ENCODE peak calls at places on chromosomes 5 and 9, in six cellular contexts. P, D, V, H, G and B are unnamed samples.
A peak's percentile ranks its signal among the peaks of the same experiment; 100 is the strongest.

GRCh38 chr5:14380712-14381111 is 200.9 kb upstream of the OTULINL start:
- DNase-seq in P (no peak), D (no peak), V (no peak), H (no peak), G (no peak), B (no peak)

GRCh38 chr5:54309751-54310432 is 481 bp downstream of the ARL15 start:
- DNase-seq in P (peak; percentile 72), D (peak; percentile 9), V (peak; percentile 58), H (peak; percentile 5), G (peak; percentile 30), B (no peak)

GRCh38 chr5:7529880-7530279 is 133.9 kb downstream of the ADCY2 start:
- DNase-seq in P (no peak), D (no peak), V (no peak), H (no peak), G (no peak), B (no peak)

GRCh38 chr5:109922396-109922995 is 232.8 kb downstream of the MAN2A1 start:
- DNase-seq in P (no peak), D (no peak), V (no peak), H (no peak), G (no peak), B (no peak)

GRCh38 chr9:137311971-137312851 is 10.1 kb upstream of the NRARP start:
- DNase-seq in P (peak; percentile 68), D (no peak), V (no peak), H (no peak), G (no peak), B (no peak)

GRCh38 chr9:126357074-126357473 is 30.4 kb downstream of the MVB12B start:
- DNase-seq in P (no peak), D (no peak), V (no peak), H (no peak), G (no peak), B (no peak)

GRCh38 chr9:6931913-6932312 is 174.1 kb downstream of the KDM4C start:
- DNase-seq in P (no peak), D (no peak), V (no peak), H (no peak), G (peak; percentile 46), B (peak; percentile 22)

GRCh38 chr9:92406506-92406905 is 2.1 kb upstream of the OGN start:
- DNase-seq in P (no peak), D (no peak), V (no peak), H (no peak), G (no peak), B (no peak)

GRCh38 chr5:67610191-67610912 is 413.8 kb upstream of the CD180 start:
- DNase-seq in P (no peak), D (no peak), V (no peak), H (no peak), G (no peak), B (no peak)

GRCh38 chr5:18968966-18969365 is 1019.0 kb downstream of the CDH18 start:
- DNase-seq in P (no peak), D (no peak), V (no peak), H (no peak), G (no peak), B (no peak)

GRCh38 chr5:115329475-115329874 is 33.0 kb upstream of the CCDC112 start:
- DNase-seq in P (no peak), D (no peak), V (no peak), H (no peak), G (no peak), B (no peak)

GRCh38 chr9:87420884-87421283 is 76.8 kb upstream of the DAPK1 start:
- DNase-seq in P (no peak), D (no peak), V (no peak), H (no peak), G (no peak), B (no peak)

GRCh38 chr9:109975574-109976327 is 195.8 kb downstream of the PALM2AKAP2 start:
- DNase-seq in P (no peak), D (no peak), V (no peak), H (no peak), G (no peak), B (no peak)

GRCh38 chr9:19160085-19160484 is 32.8 kb upstream of the PLIN2 start:
- DNase-seq in P (no peak), D (no peak), V (no peak), H (no peak), G (no peak), B (no peak)

GRCh38 chr5:53335115-53335514 is 145.3 kb upstream of the FST start:
- DNase-seq in P (no peak), D (no peak), V (no peak), H (no peak), G (no peak), B (no peak)

GRCh38 chr5:143229896-143230675 is 173.4 kb downstream of the NR3C1 start:
- DNase-seq in P (no peak), D (no peak), V (no peak), H (no peak), G (peak; percentile 29), B (no peak)

GRCh38 chr9:108525214-108525613 is 330.6 kb downstream of the ACTL7B start:
- DNase-seq in P (no peak), D (no peak), V (no peak), H (no peak), G (no peak), B (peak; percentile 80)

GRCh38 chr9:84216151-84216550 is 124.4 kb downstream of the SLC28A3 start:
- DNase-seq in P (no peak), D (no peak), V (no peak), H (no peak), G (no peak), B (no peak)

GRCh38 chr5:140785905-140786686 is at the start of gene PCDHA1:
- DNase-seq in P (no peak), D (no peak), V (no peak), H (no peak), G (no peak), B (no peak)

GRCh38 chr5:59164041-59164830 is 581.4 kb downstream of the RAB3C start:
- DNase-seq in P (no peak), D (no peak), V (no peak), H (no peak), G (no peak), B (peak; percentile 58)

GRCh38 chr9:134606951-134607733 is 34.5 kb upstream of the COL5A1 start:
- DNase-seq in P (no peak), D (no peak), V (no peak), H (no peak), G (no peak), B (peak; percentile 46)

GRCh38 chr9:14218253-14218652 is 95.7 kb downstream of the NFIB start:
- DNase-seq in P (no peak), D (no peak), V (no peak), H (no peak), G (no peak), B (no peak)

GRCh38 chr9:17970285-17970684 is 391.4 kb downstream of the SH3GL2 start:
- DNase-seq in P (no peak), D (no peak), V (no peak), H (no peak), G (no peak), B (no peak)

GRCh38 chr5:93637697-93638096 is 54.7 kb downstream of the NR2F1 start:
- DNase-seq in P (no peak), D (no peak), V (no peak), H (no peak), G (no peak), B (no peak)

GRCh38 chr5:3490962-3491477 is 104.6 kb upstream of the IRX1 start:
- DNase-seq in P (no peak), D (no peak), V (no peak), H (no peak), G (no peak), B (no peak)

GRCh38 chr9:134724912-134725604 is 83.5 kb downstream of the COL5A1 start:
- DNase-seq in P (peak; percentile 31), D (no peak), V (no peak), H (no peak), G (no peak), B (no peak)

GRCh38 chr5:42403236-42403635 is 20.0 kb upstream of the GHR start:
- DNase-seq in P (no peak), D (no peak), V (no peak), H (no peak), G (no peak), B (no peak)

GRCh38 chr5:1190296-1190695 is 11.1 kb upstream of the SLC6A19 start:
- DNase-seq in P (peak; percentile 25), D (no peak), V (no peak), H (no peak), G (no peak), B (no peak)

GRCh38 chr5:175585573-175585972 is 72.3 kb upstream of the HRH2 start:
- DNase-seq in P (no peak), D (no peak), V (no peak), H (no peak), G (no peak), B (no peak)

GRCh38 chr9:75930766-75931311 is 40.4 kb downstream of the PCSK5 start:
- DNase-seq in P (no peak), D (no peak), V (no peak), H (no peak), G (no peak), B (no peak)

GRCh38 chr9:110832916-110833315 is 164.3 kb downstream of the MUSK start:
- DNase-seq in P (no peak), D (no peak), V (no peak), H (no peak), G (no peak), B (no peak)

GRCh38 chr9:4152876-4153275 is 147.0 kb downstream of the GLIS3 start:
- DNase-seq in P (no peak), D (no peak), V (no peak), H (no peak), G (no peak), B (no peak)

GRCh38 chr5:171808951-171809350 is 23.3 kb downstream of the SMIM23 start:
- DNase-seq in P (no peak), D (no peak), V (no peak), H (no peak), G (no peak), B (no peak)

GRCh38 chr9:124716795-124717194 is 54.3 kb downstream of the NR6A1 start:
- DNase-seq in P (no peak), D (no peak), V (no peak), H (no peak), G (no peak), B (no peak)

GRCh38 chr5:1727571-1727970 is 72.1 kb downstream of the MRPL36 start:
- DNase-seq in P (no peak), D (no peak), V (no peak), H (no peak), G (no peak), B (no peak)